ENCODE peak calls at places on chromosomes 12 and 14, in nine cellular contexts. C, W, O, P, K, S, Z, D and F are unnamed samples.

GRCh38 chr14:96811265-96811664 is 14.1 kb downstream of the VRK1 start:
- DNase-seq in K (no peak), C (no peak), W (no peak), S (peak), P (no peak), O (no peak), Z (no peak), D (peak), F (no peak)

GRCh38 chr12:116533343-116534248 is 25.6 kb upstream of the MAP1LC3B2 start:
- DNase-seq in O (peak), Z (no peak), P (peak), K (peak), C (peak), S (no peak), D (peak), W (peak), F (peak)

GRCh38 chr14:101721951-101722661 is 39.4 kb upstream of the PPP2R5C start:
- DNase-seq in C (no peak), P (peak), Z (peak), K (no peak), D (peak), W (peak), S (no peak), O (peak), F (no peak)

GRCh38 chr12:116595186-116595585 is 36.0 kb downstream of the MAP1LC3B2 start:
- DNase-seq in P (no peak), W (no peak), C (no peak), D (no peak), Z (no peak), O (no peak), K (no peak), S (no peak), F (no peak)

GRCh38 chr14:77039285-77040058 is 11.0 kb upstream of the IRF2BPL start:
- DNase-seq in W (no peak), D (no peak), S (no peak), O (no peak), Z (no peak), P (peak), K (peak), C (no peak), F (peak)

GRCh38 chr14:100400115-100400514 is 77.0 kb downstream of the SLC25A47 start:
- DNase-seq in P (no peak), W (no peak), D (no peak), Z (no peak), C (no peak), S (no peak), O (peak), K (peak), F (peak)

GRCh38 chr12:25797949-25798348 is 160.5 kb upstream of the RASSF8 start:
- DNase-seq in K (no peak), C (no peak), D (no peak), S (no peak), Z (no peak), P (no peak), O (no peak), W (no peak), F (no peak)

GRCh38 chr14:89915114-89915878 is 39.2 kb downstream of the EFCAB11 start:
- DNase-seq in Z (no peak), P (peak), C (peak), K (peak), S (peak), O (peak), W (peak), D (peak), F (peak)

GRCh38 chr12:56165369-56165768 is 7.2 kb downstream of the MYL6 start:
- DNase-seq in D (no peak), P (no peak), K (no peak), W (no peak), O (no peak), Z (no peak), S (no peak), C (no peak), F (no peak)

GRCh38 chr12:13203028-13203922 is 6.7 kb downstream of the EMP1 start:
- DNase-seq in C (peak), D (no peak), W (no peak), S (no peak), P (peak), Z (no peak), O (peak), K (no peak), F (peak)

GRCh38 chr14:60657609-60657983 is 8.3 kb upstream of the SIX1 start:
- DNase-seq in P (no peak), D (no peak), K (no peak), S (no peak), O (no peak), C (no peak), Z (no peak), W (peak), F (no peak)

GRCh38 chr12:53840316-53840715 is 88.5 kb upstream of the CISTR start:
- DNase-seq in P (no peak), Z (no peak), K (no peak), D (no peak), C (no peak), W (no peak), O (no peak), S (no peak), F (no peak)

GRCh38 chr12:59164991-59165718 is 244.9 kb upstream of the LRIG3 start:
- DNase-seq in C (peak), Z (no peak), D (peak), K (peak), O (no peak), S (no peak), W (peak), P (peak), F (peak)

GRCh38 chr12:113837059-113837458 is 129.1 kb downstream of the RBM19 start:
- DNase-seq in W (no peak), K (no peak), S (no peak), P (no peak), O (no peak), C (no peak), Z (no peak), D (no peak), F (no peak)

GRCh38 chr14:30656190-30656632 is 34.1 kb downstream of the SCFD1 start:
- DNase-seq in W (peak), S (no peak), P (peak), D (no peak), K (peak), C (peak), Z (no peak), O (peak), F (peak)

GRCh38 chr12:32756476-32757158 is 920 bp upstream of the YARS2 start:
- DNase-seq in C (no peak), Z (no peak), D (peak), W (no peak), S (no peak), K (peak), P (peak), O (no peak), F (no peak)

GRCh38 chr14:53955671-53956426 is 776 bp downstream of the BMP4 start:
- DNase-seq in W (peak), D (no peak), Z (no peak), P (peak), C (no peak), S (no peak), O (peak), K (no peak), F (peak)

GRCh38 chr12:108773798-108774788 is 42.8 kb upstream of the CORO1C start:
- DNase-seq in W (peak), C (no peak), O (peak), D (peak), K (peak), P (peak), Z (peak), S (no peak), F (no peak)

GRCh38 chr12:21819236-21819635 is 44.7 kb upstream of the KCNJ8 start:
- DNase-seq in P (no peak), S (no peak), W (no peak), D (no peak), C (no peak), O (no peak), Z (no peak), K (no peak), F (no peak)

GRCh38 chr14:29240046-29240445 is 473.5 kb downstream of the FOXG1 start:
- DNase-seq in C (no peak), S (no peak), W (no peak), O (no peak), Z (no peak), D (peak), P (peak), K (no peak), F (no peak)

GRCh38 chr12:182381-182883 is 31.5 kb downstream of the SLC6A12 start:
- DNase-seq in D (peak), P (no peak), O (no peak), K (no peak), Z (no peak), W (no peak), C (no peak), S (no peak), F (no peak)

GRCh38 chr14:104977008-104977680 is 1.0 kb downstream of the AHNAK2 start:
- DNase-seq in K (no peak), P (no peak), O (no peak), S (no peak), D (no peak), Z (no peak), C (no peak), W (no peak), F (no peak)

GRCh38 chr14:99724939-99725773 is 41.1 kb downstream of the CYP46A1 start:
- DNase-seq in Z (no peak), P (no peak), W (no peak), C (no peak), D (no peak), K (no peak), S (no peak), O (no peak), F (no peak)

GRCh38 chr14:90495357-90496276 is 98.8 kb downstream of the CALM1 start:
- DNase-seq in K (no peak), P (peak), D (peak), Z (no peak), W (peak), C (peak), O (peak), S (peak), F (no peak)

GRCh38 chr12:46110220-46110700 is 119.9 kb upstream of the SCAF11 start:
- DNase-seq in D (no peak), K (no peak), W (peak), P (no peak), O (peak), C (no peak), Z (no peak), S (no peak), F (no peak)

GRCh38 chr14:73820631-73821030 is 31.0 kb upstream of the PTGR2 start:
- DNase-seq in W (no peak), D (no peak), O (no peak), C (no peak), K (no peak), Z (no peak), P (no peak), S (no peak), F (no peak)

GRCh38 chr14:104445086-104445485 is 134.5 kb upstream of the C14orf180 start:
- DNase-seq in P (no peak), O (no peak), W (no peak), S (no peak), K (no peak), C (no peak), Z (no peak), D (no peak), F (no peak)

GRCh38 chr12:104886418-104887401 is 71.4 kb downstream of the SLC41A2 start:
- DNase-seq in K (peak), P (peak), Z (no peak), W (no peak), O (no peak), D (no peak), S (no peak), C (no peak), F (no peak)

GRCh38 chr12:67018105-67018504 is 251.1 kb upstream of the CAND1 start:
- DNase-seq in D (peak), S (no peak), K (no peak), C (no peak), P (no peak), W (no peak), Z (no peak), O (no peak), F (no peak)

GRCh38 chr12:47362131-47362686 is 282.4 kb upstream of the AMIGO2 start:
- DNase-seq in W (no peak), S (no peak), P (peak), Z (no peak), O (no peak), K (no peak), C (no peak), D (no peak), F (no peak)

GRCh38 chr12:15688202-15688736 is 100.9 kb downstream of the EPS8 start:
- DNase-seq in W (peak), D (no peak), O (peak), S (no peak), K (no peak), C (no peak), Z (peak), P (no peak), F (peak)

GRCh38 chr12:131775904-131776889 is 52.0 kb upstream of the MMP17 start:
- DNase-seq in P (no peak), S (no peak), Z (no peak), O (no peak), W (no peak), D (no peak), C (no peak), K (no peak), F (no peak)